ENCODE peak calls at places on chromosome 3, in eight cellular contexts. B is K562, H is HCT116, V is GM12878, I is HepG2, U is endothelial cell of umbilical vein, Z is GM23338, C is H1. F is an unnamed sample.

GRCh38 chr3:130316164-130316563 is 29.3 kb upstream of the COL6A5 start:
- DNase-seq in Z (no peak), I (no peak), U (no peak), H (no peak), C (no peak), B (no peak), V (no peak), F (no peak)

GRCh38 chr3:99781761-99782160 is 35.9 kb upstream of the CMSS1 start:
- DNase-seq in U (no peak), H (no peak), V (no peak), Z (no peak), B (no peak), C (no peak), I (no peak), F (no peak)

GRCh38 chr3:45946307-45946706 is 3.0 kb downstream of the CXCR6 start:
- DNase-seq in I (no peak), C (no peak), V (no peak), U (no peak), B (no peak), H (no peak), Z (no peak), F (no peak)

GRCh38 chr3:196636369-196637349 is 2.8 kb upstream of the NRROS start:
- DNase-seq in Z (no peak), V (no peak), C (no peak), B (no peak), I (no peak), U (no peak), H (no peak), F (no peak)

GRCh38 chr3:80357761-80358160 is 590.0 kb upstream of the ROBO1 start:
- DNase-seq in I (no peak), H (no peak), B (no peak), V (no peak), C (no peak), U (no peak), Z (no peak), F (no peak)

GRCh38 chr3:16085884-16086608 is 88.4 kb upstream of the GALNT15 start:
- DNase-seq in V (no peak), H (no peak), I (no peak), C (no peak), B (no peak), U (peak), Z (peak), F (no peak)

GRCh38 chr3:45773714-45774449 is 22.5 kb downstream of the SLC6A20 start:
- DNase-seq in V (no peak), I (no peak), U (peak), B (no peak), Z (no peak), C (no peak), H (no peak), F (no peak)

GRCh38 chr3:63791974-63792373 is 27.1 kb upstream of the C3orf49 start:
- DNase-seq in C (no peak), I (no peak), U (no peak), H (no peak), V (no peak), Z (no peak), B (no peak), F (no peak)

GRCh38 chr3:140898340-140899180 is 43.1 kb upstream of the SLC25A36 start:
- DNase-seq in V (peak), Z (peak), C (no peak), H (peak), B (peak), I (peak), U (peak), F (peak)

GRCh38 chr3:149038322-149038721 is 47.0 kb downstream of the GYG1 start:
- DNase-seq in H (no peak), C (no peak), I (no peak), Z (no peak), U (no peak), V (no peak), B (no peak), F (no peak)

GRCh38 chr3:169634618-169635236 is 28.8 kb downstream of the MECOM start:
- DNase-seq in C (no peak), Z (no peak), V (no peak), U (no peak), H (no peak), I (peak), B (peak), F (no peak)

GRCh38 chr3:152430223-152431002 is 161.7 kb downstream of the MBNL1 start:
- DNase-seq in U (no peak), B (no peak), Z (no peak), H (no peak), I (no peak), V (no peak), C (no peak), F (no peak)

GRCh38 chr3:33219175-33219487 is 521 bp upstream of the SUSD5 start:
- DNase-seq in B (no peak), C (no peak), U (no peak), I (no peak), V (no peak), H (no peak), Z (no peak), F (no peak)
- TF ChIP-seq EZH2 in B (no peak), C (no peak), U (no peak), I (no peak), V (no peak), H (no peak), Z (no peak), F (no peak)

GRCh38 chr3:39362812-39363211 is 20.4 kb upstream of the SLC25A38 start:
- DNase-seq in U (no peak), V (no peak), C (no peak), B (no peak), I (no peak), H (no peak), Z (no peak), F (no peak)
- TF ChIP-seq POLR2AphosphoS5 in U (no peak), V (no peak), C (no peak), B (no peak), I (no peak), H (no peak), Z (no peak), F (no peak)

GRCh38 chr3:147424325-147424910 is 15.3 kb downstream of the ZIC1 start:
- DNase-seq in I (no peak), H (no peak), B (no peak), C (no peak), U (no peak), Z (peak), V (no peak), F (no peak)
- TF ChIP-seq EZH2 in I (no peak), H (no peak), B (no peak), C (no peak), U (no peak), Z (peak), V (no peak), F (no peak)

DNA sequence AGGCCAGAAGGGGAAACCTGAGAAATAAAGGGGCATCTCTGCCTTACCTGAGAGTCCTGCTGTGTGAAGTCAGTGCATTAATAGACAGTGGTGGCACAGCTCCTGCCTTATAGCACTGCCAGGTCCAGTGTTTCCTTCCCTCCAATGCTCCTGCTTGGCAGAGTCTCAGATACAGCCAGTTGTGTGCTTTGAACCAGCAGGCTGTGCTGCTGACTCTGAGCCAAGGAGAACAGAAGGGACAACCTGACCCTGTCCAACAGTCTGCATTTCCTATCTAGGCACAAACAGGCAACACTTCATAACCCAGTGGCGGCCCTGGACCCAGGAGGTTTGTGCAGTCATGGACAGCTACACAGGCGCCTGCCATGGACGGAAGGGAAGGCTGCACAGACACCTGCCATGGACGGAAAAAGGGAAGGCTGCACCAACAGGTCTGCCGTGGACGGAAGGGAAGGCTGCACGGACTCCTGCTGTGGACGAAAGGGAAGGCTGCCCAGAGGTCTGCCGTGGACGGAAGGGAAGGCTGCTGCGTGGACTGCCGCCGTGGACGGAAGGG is 33.9 kb upstream of the PLXNA1 start:
- DNase-seq in V (no peak), H (no peak), B (no peak), Z (no peak), U (no peak), I (no peak), C (no peak), F (no peak)
- TF ChIP-seq POLR2AphosphoS5 in V (no peak), H (no peak), B (no peak), Z (no peak), U (no peak), I (no peak), C (no peak), F (no peak)

GRCh38 chr3:160225181-160226025 is at the start of gene C3orf80:
- DNase-seq in I (peak), B (peak), U (peak), H (peak), V (no peak), C (no peak), Z (peak), F (no peak)
- TF ChIP-seq EZH2 in I (no peak), B (no peak), U (no peak), H (no peak), V (no peak), C (no peak), Z (no peak), F (no peak)

DNA sequence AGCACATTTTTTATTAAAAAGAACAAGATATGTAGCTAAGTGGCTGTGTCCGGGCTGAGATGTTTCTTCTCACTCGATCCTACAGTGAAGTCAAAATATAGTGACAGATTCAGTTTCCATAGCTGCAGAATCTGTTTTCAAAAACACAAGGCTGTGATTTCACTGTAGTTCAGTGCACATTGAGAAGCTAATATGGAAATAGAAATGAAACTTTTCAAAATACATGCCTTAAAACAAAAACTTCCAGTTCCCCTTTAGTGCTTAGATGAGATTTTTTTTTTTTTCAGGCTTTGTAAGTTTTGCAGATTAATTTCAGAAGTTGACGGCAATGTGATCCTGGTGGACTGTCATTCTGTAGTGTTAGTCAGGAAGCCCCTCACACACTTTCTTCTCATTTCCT is 23.8 kb upstream of the TRAK1 start:
- DNase-seq in C (no peak), I (no peak), B (no peak), H (no peak), Z (no peak), V (peak), U (peak), F (no peak)
- TF ChIP-seq POLR2AphosphoS5 in C (no peak), I (no peak), B (no peak), H (no peak), Z (no peak), V (no peak), U (no peak), F (no peak)

GRCh38 chr3:40387001-40387894 is at the start of gene ENTPD3:
- DNase-seq in C (peak), Z (peak), H (no peak), I (no peak), B (peak), V (no peak), U (peak), F (no peak)
- TF ChIP-seq EZH2 in C (peak), Z (peak), H (no peak), I (no peak), B (no peak), V (no peak), U (peak), F (no peak)